ENCODE peak calls at places on chromosomes 5 and 9, in ten cellular contexts. I, R, J, S, B, E, Z, F, D and Y are unnamed samples.

GRCh38 chr5:176596689-176597416 is 13.1 kb downstream of the GPRIN1 start:
- DNase-seq in I (no peak), R (no peak), J (no peak), S (no peak), B (no peak), E (peak; percentile 40), Z (peak; percentile 45), F (peak; percentile 61), D (no peak), Y (peak; percentile 35)

GRCh38 chr5:94830520-94830919 is 212.1 kb downstream of the SLF1 start:
- DNase-seq in I (no peak), R (no peak), J (peak; percentile 14), S (no peak), B (peak; percentile 8), E (no peak), Z (peak; percentile 5), F (no peak), D (no peak), Y (no peak)

GRCh38 chr9:21082671-21083070 is 4.9 kb upstream of the IFNB1 start:
- DNase-seq in I (no peak), R (no peak), J (no peak), S (no peak), B (no peak), E (no peak), Z (no peak), F (no peak), D (no peak), Y (no peak)

GRCh38 chr5:50823568-50823967 is 157.1 kb downstream of the PARP8 start:
- DNase-seq in I (no peak), R (no peak), J (no peak), S (no peak), B (no peak), E (no peak), Z (no peak), F (no peak), D (no peak), Y (no peak)

GRCh38 chr9:27117489-27118135 is 8.6 kb downstream of the TEK start:
- DNase-seq in I (no peak), R (peak; percentile 61), J (peak; percentile 78), S (no peak), B (no peak), E (no peak), Z (peak; percentile 83), F (peak; percentile 62), D (no peak), Y (no peak)

GRCh38 chr5:136016945-136017530 is 11.8 kb upstream of the TGFBI start:
- DNase-seq in I (no peak), R (no peak), J (peak; percentile 97), S (peak; percentile 94), B (peak; percentile 98), E (no peak), Z (peak; percentile 88), F (no peak), D (peak; percentile 80), Y (no peak)

GRCh38 chr9:99511723-99512122 is 289.6 kb downstream of the SEC61B start:
- DNase-seq in I (no peak), R (no peak), J (no peak), S (no peak), B (no peak), E (no peak), Z (no peak), F (no peak), D (no peak), Y (no peak)

GRCh38 chr5:97062046-97062445 is 80.4 kb downstream of the LIX1 start:
- DNase-seq in I (no peak), R (peak; percentile 20), J (no peak), S (no peak), B (no peak), E (no peak), Z (no peak), F (no peak), D (no peak), Y (no peak)

GRCh38 chr9:81623778-81624177 is 65.6 kb downstream of the TLE1 start:
- DNase-seq in I (no peak), R (no peak), J (no peak), S (no peak), B (no peak), E (no peak), Z (no peak), F (no peak), D (no peak), Y (no peak)

GRCh38 chr5:83900307-83900706 is 179.7 kb upstream of the HAPLN1 start:
- DNase-seq in I (no peak), R (no peak), J (no peak), S (no peak), B (no peak), E (no peak), Z (peak; percentile 35), F (no peak), D (no peak), Y (no peak)

GRCh38 chr5:140821375-140822280 is at the start of gene PCDHA5:
- DNase-seq in I (no peak), R (no peak), J (peak; percentile 73), S (no peak), B (no peak), E (no peak), Z (peak; percentile 3), F (no peak), D (no peak), Y (no peak)

GRCh38 chr9:98564714-98565113 is 144.0 kb downstream of the GABBR2 start:
- DNase-seq in I (no peak), R (no peak), J (no peak), S (no peak), B (no peak), E (no peak), Z (no peak), F (no peak), D (no peak), Y (no peak)

GRCh38 chr5:53019320-53019719 is 30.2 kb downstream of the ITGA2 start:
- DNase-seq in I (no peak), R (no peak), J (peak; percentile 77), S (no peak), B (peak; percentile 33), E (no peak), Z (peak; percentile 67), F (no peak), D (no peak), Y (no peak)

GRCh38 chr5:61048534-61048933 is 103.5 kb downstream of the NDUFAF2 start:
- DNase-seq in I (peak; percentile 41), R (no peak), J (peak; percentile 6), S (peak; percentile 49), B (peak; percentile 88), E (no peak), Z (peak; percentile 14), F (no peak), D (no peak), Y (no peak)

GRCh38 chr5:683619-684481 is 9.3 kb downstream of the TPPP start:
- DNase-seq in I (no peak), R (no peak), J (no peak), S (no peak), B (no peak), E (no peak), Z (no peak), F (no peak), D (no peak), Y (no peak)

GRCh38 chr5:155144956-155145355 is 131.4 kb downstream of the KIF4B start:
- DNase-seq in I (no peak), R (no peak), J (no peak), S (no peak), B (no peak), E (no peak), Z (no peak), F (no peak), D (no peak), Y (no peak)

GRCh38 chr5:155150012-155150411 is 136.5 kb downstream of the KIF4B start:
- DNase-seq in I (no peak), R (no peak), J (no peak), S (no peak), B (no peak), E (no peak), Z (no peak), F (no peak), D (no peak), Y (no peak)

GRCh38 chr5:155148694-155149093 is 135.1 kb downstream of the KIF4B start:
- DNase-seq in I (no peak), R (no peak), J (no peak), S (no peak), B (no peak), E (no peak), Z (no peak), F (no peak), D (no peak), Y (no peak)

DNA sequence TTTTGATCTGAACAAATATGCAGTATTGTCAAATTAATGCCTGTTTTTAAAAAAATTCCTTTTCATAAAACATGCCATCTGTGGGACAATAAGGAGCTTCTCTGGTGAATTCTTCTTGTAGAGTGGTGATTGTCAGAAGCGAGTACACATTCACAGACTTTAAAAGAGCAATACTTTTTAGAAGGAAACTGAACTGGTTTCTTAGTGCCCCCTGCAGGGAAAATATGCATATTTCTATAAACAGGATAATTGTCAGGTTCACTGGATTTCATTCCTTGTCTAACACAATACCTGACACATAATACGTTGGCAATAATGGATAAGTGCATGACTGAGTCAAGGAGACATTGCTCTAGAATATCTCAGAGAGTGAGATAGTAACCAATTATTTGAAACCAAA is 133.7 kb downstream of the KIF4B start:
- DNase-seq in I (no peak), R (no peak), J (no peak), S (no peak), B (no peak), E (no peak), Z (peak; percentile 32), F (no peak), D (no peak), Y (no peak)
- TF ChIP-seq CTCF in I (peak; percentile 28), R (no peak), J (peak; percentile 44), S (no peak), B (peak; percentile 19), E (peak; percentile 30), Z (peak; percentile 28), F (no peak), D (peak; percentile 39), Y (no peak)

DNA sequence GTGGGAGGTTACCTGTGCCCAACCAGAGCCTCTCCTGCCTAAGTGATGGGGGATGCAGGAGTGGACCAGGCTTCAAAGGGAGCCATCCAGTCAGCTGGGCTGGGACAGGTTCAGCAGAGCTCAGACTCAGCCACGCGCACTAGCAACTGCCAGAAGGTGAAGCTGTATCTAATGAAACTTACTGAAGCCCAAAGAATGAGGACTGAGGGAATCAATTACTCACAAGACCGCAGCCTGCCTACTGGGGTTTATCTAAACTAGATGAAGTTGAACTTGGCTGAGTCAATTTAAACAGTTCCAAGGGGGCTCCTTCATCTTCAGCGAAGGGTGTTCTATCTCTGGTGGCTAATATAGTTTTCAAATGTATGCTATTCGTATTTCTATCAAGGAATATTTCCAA is 11.4 kb downstream of the HAND1 start:
- DNase-seq in I (no peak), R (no peak), J (no peak), S (no peak), B (no peak), E (no peak), Z (no peak), F (no peak), D (no peak), Y (no peak)
- TF ChIP-seq CTCF in I (no peak), R (no peak), J (no peak), S (no peak), B (no peak), E (no peak), Z (no peak), F (no peak), D (no peak), Y (no peak)

GRCh38 chr5:143682788-143683419 is 129.1 kb upstream of the HMHB1 start:
- DNase-seq in I (no peak), R (no peak), J (no peak), S (no peak), B (no peak), E (no peak), Z (no peak), F (no peak), D (no peak), Y (no peak)
- TF ChIP-seq CTCF in I (no peak), R (no peak), J (no peak), S (no peak), B (no peak), E (no peak), Z (no peak), F (no peak), D (no peak), Y (no peak)

GRCh38 chr5:179816401-179817070 is 4.2 kb upstream of the SQSTM1 start:
- DNase-seq in I (no peak), R (no peak), J (no peak), S (no peak), B (no peak), E (no peak), Z (no peak), F (no peak), D (no peak), Y (no peak)
- TF ChIP-seq CTCF in I (no peak), R (no peak), J (no peak), S (no peak), B (no peak), E (peak; percentile 6), Z (no peak), F (no peak), D (no peak), Y (no peak)